ENCODE peak calls at places on chromosomes 5 and 9, in nine cellular contexts. One of them, this sample, is unnamed.

GRCh38 chr9:20981486-20981885 is 50.0 kb downstream of the HACD4 start:
- DNase-seq in A549: peak; percentile 11
- DNase-seq in breast epithelium: no peak
- DNase-seq in tibial nerve: no peak
- DNase-seq in mammary epithelial cell: no peak
- DNase-seq in iPS DF 6.9: no peak
- DNase-seq in uterus: no peak
- DNase-seq in esophagus squamous epithelium: no peak
- DNase-seq in upper lobe of right lung: no peak
- DNase-seq in this sample: no peak

GRCh38 chr9:97096793-97097192 is 57.9 kb upstream of the CTSV start:
- DNase-seq in A549: no peak
- DNase-seq in tibial nerve: no peak
- DNase-seq in upper lobe of right lung: no peak
- DNase-seq in esophagus squamous epithelium: no peak
- DNase-seq in mammary epithelial cell: no peak
- DNase-seq in iPS DF 6.9: no peak
- DNase-seq in breast epithelium: no peak
- DNase-seq in uterus: no peak
- DNase-seq in this sample: no peak

GRCh38 chr5:181133610-181134231 is 2.8 kb upstream of the OR2V1 start:
- DNase-seq in tibial nerve: peak; percentile 55
- DNase-seq in upper lobe of right lung: no peak
- DNase-seq in breast epithelium: no peak
- DNase-seq in mammary epithelial cell: peak; percentile 70
- DNase-seq in esophagus squamous epithelium: no peak
- DNase-seq in uterus: peak; percentile 37
- DNase-seq in A549: peak; percentile 82
- DNase-seq in iPS DF 6.9: no peak
- DNase-seq in this sample: no peak

GRCh38 chr9:135065804-135066203 is 21.7 kb upstream of the OLFM1 start:
- DNase-seq in A549: no peak
- DNase-seq in breast epithelium: no peak
- DNase-seq in mammary epithelial cell: no peak
- DNase-seq in uterus: no peak
- DNase-seq in esophagus squamous epithelium: no peak
- DNase-seq in upper lobe of right lung: peak; percentile 19
- DNase-seq in tibial nerve: no peak
- DNase-seq in iPS DF 6.9: no peak
- DNase-seq in this sample: no peak

GRCh38 chr5:150323092-150323491 is 20.4 kb upstream of the ARSI start:
- DNase-seq in mammary epithelial cell: no peak
- DNase-seq in breast epithelium: no peak
- DNase-seq in esophagus squamous epithelium: no peak
- DNase-seq in uterus: no peak
- DNase-seq in tibial nerve: no peak
- DNase-seq in A549: no peak
- DNase-seq in upper lobe of right lung: no peak
- DNase-seq in iPS DF 6.9: no peak
- DNase-seq in this sample: no peak

GRCh38 chr9:128823362-128823902 is 5.1 kb downstream of the ENDOG start:
- DNase-seq in uterus: no peak
- DNase-seq in upper lobe of right lung: no peak
- DNase-seq in A549: no peak
- DNase-seq in mammary epithelial cell: no peak
- DNase-seq in esophagus squamous epithelium: no peak
- DNase-seq in tibial nerve: no peak
- DNase-seq in breast epithelium: no peak
- DNase-seq in iPS DF 6.9: no peak
- DNase-seq in this sample: no peak

GRCh38 chr9:116484483-116484776 is 202.7 kb upstream of the TRIM32 start:
- DNase-seq in esophagus squamous epithelium: no peak
- DNase-seq in upper lobe of right lung: no peak
- DNase-seq in iPS DF 6.9: no peak
- DNase-seq in uterus: peak; percentile 31
- DNase-seq in tibial nerve: no peak
- DNase-seq in breast epithelium: no peak
- DNase-seq in A549: no peak
- DNase-seq in mammary epithelial cell: no peak
- DNase-seq in this sample: no peak

GRCh38 chr5:82497242-82497641 is 219.1 kb upstream of the RPS23 start:
- DNase-seq in breast epithelium: no peak
- DNase-seq in esophagus squamous epithelium: no peak
- DNase-seq in iPS DF 6.9: no peak
- DNase-seq in mammary epithelial cell: no peak
- DNase-seq in upper lobe of right lung: no peak
- DNase-seq in tibial nerve: no peak
- DNase-seq in A549: no peak
- DNase-seq in uterus: no peak
- DNase-seq in this sample: no peak

GRCh38 chr5:1004598-1005361 is 3.8 kb upstream of the NKD2 start:
- DNase-seq in iPS DF 6.9: no peak
- DNase-seq in A549: peak; percentile 76
- DNase-seq in tibial nerve: peak; percentile 44
- DNase-seq in upper lobe of right lung: peak; percentile 87
- DNase-seq in mammary epithelial cell: no peak
- DNase-seq in esophagus squamous epithelium: no peak
- DNase-seq in breast epithelium: peak; percentile 70
- DNase-seq in uterus: peak; percentile 58
- DNase-seq in this sample: peak; percentile 52

GRCh38 chr5:99639905-99640304 is 711.1 kb upstream of the CHD1 start:
- DNase-seq in uterus: no peak
- DNase-seq in breast epithelium: no peak
- DNase-seq in iPS DF 6.9: no peak
- DNase-seq in mammary epithelial cell: no peak
- DNase-seq in tibial nerve: no peak
- DNase-seq in A549: no peak
- DNase-seq in esophagus squamous epithelium: no peak
- DNase-seq in upper lobe of right lung: no peak
- DNase-seq in this sample: no peak

GRCh38 chr9:120723547-120723946 is 9.3 kb upstream of the MEGF9 start:
- DNase-seq in uterus: no peak
- DNase-seq in esophagus squamous epithelium: no peak
- DNase-seq in breast epithelium: no peak
- DNase-seq in upper lobe of right lung: no peak
- DNase-seq in A549: no peak
- DNase-seq in mammary epithelial cell: no peak
- DNase-seq in tibial nerve: no peak
- DNase-seq in iPS DF 6.9: no peak
- DNase-seq in this sample: no peak

DNA sequence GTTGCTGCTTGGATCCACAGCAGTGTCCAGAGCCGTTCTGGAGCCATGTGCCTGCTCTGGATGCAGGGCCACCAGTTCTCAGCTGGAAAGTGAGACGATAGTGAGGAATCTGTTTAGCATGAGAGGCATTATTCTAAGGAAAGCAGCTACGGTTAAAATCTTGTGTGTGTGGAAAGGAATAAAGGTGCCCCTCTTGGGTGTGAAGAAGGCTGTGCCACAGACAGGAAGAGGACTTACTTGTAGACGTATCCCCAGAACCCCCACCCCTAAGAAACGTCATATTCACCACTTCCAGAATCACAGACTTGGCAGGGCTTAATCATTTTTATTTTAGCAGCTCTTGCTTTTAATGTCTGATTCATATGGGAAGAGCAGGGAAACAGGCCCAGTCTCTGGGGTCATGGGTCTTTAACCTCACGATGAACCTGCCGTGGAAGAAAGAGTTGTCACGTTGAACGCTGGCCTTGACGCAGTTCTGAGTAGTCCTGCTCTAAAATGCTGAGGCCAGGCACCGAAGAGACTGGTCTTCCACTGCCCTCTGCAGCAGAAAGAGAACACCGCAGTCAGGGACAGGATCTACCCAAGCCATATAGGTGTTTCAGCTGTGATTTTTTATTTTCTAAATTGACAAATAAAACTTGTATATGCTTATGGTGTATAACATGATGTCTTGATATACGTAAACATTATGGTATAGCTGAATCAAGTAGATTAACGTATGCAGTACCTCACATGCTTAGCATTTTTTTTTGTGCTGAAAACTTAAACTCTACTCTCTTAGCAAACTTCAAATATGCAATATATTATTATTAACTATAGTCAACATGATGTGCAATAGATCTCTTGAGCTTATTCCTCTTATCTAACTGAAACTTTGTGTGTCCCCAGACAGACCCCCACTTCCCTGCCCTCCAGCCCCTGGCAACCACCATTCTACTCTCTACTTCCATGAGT is 38.8 kb downstream of the CARTPT start:
- DNase-seq in esophagus squamous epithelium: no peak
- DNase-seq in breast epithelium: peak; percentile 56
- DNase-seq in mammary epithelial cell: peak; percentile 54
- DNase-seq in iPS DF 6.9: peak; percentile 48
- DNase-seq in A549: peak; percentile 80
- DNase-seq in upper lobe of right lung: no peak
- DNase-seq in uterus: peak; percentile 30
- DNase-seq in tibial nerve: peak; percentile 18
- DNase-seq in this sample: no peak
- H3K4me3 ChIP-seq in esophagus squamous epithelium: peak overlapping the region; percentile 10
- H3K4me3 ChIP-seq in breast epithelium: peak overlapping the region; percentile 37
- H3K4me3 ChIP-seq in mammary epithelial cell: no peak overlapping the region
- H3K4me3 ChIP-seq in iPS DF 6.9: no peak overlapping the region
- H3K4me3 ChIP-seq in A549: peak overlapping the region; percentile 27
- H3K4me3 ChIP-seq in upper lobe of right lung: peak overlapping the region; percentile 4
- H3K4me3 ChIP-seq in uterus: no peak overlapping the region
- H3K4me3 ChIP-seq in tibial nerve: peak overlapping the region; percentile 28
- H3K4me3 ChIP-seq in this sample: no peak overlapping the region

GRCh38 chr5:157107508-157107907 is 1.3 kb downstream of the HAVCR2 start:
- DNase-seq in esophagus squamous epithelium: no peak
- DNase-seq in breast epithelium: no peak
- DNase-seq in tibial nerve: no peak
- DNase-seq in uterus: no peak
- DNase-seq in upper lobe of right lung: no peak
- DNase-seq in mammary epithelial cell: no peak
- DNase-seq in iPS DF 6.9: no peak
- DNase-seq in A549: no peak
- DNase-seq in this sample: no peak
- H3K27ac ChIP-seq in esophagus squamous epithelium: no peak overlapping the region
- H3K27ac ChIP-seq in breast epithelium: no peak overlapping the region
- H3K27ac ChIP-seq in tibial nerve: no peak overlapping the region
- H3K27ac ChIP-seq in uterus: no peak overlapping the region
- H3K27ac ChIP-seq in upper lobe of right lung: peak overlapping the region; percentile 31
- H3K27ac ChIP-seq in mammary epithelial cell: no peak overlapping the region
- H3K27ac ChIP-seq in iPS DF 6.9: no peak overlapping the region
- H3K27ac ChIP-seq in A549: no peak overlapping the region
- H3K27ac ChIP-seq in this sample: no peak overlapping the region

DNA sequence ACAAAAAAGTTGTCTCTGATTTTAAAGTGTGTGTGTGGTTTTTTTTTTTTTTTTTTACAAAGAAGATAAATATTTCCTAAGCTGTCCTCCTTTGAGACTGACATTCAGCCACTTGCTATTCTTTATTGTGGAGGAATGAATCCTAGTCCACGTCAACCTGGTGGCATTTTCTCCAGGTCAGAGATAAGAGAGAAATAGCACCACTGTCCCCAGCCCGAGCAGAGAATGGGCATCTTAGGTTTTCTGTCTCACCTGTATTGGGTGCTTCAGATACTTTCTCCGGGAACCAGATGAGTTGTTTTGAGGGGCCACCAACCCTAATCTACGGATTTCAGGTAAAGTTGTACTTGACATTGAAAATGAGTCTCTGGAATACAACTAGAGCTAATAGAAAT is 1.4 kb downstream of the ITGA2 start:
- DNase-seq in mammary epithelial cell: no peak
- DNase-seq in A549: no peak
- DNase-seq in tibial nerve: no peak
- DNase-seq in uterus: no peak
- DNase-seq in iPS DF 6.9: no peak
- DNase-seq in upper lobe of right lung: no peak
- DNase-seq in breast epithelium: no peak
- DNase-seq in esophagus squamous epithelium: no peak
- DNase-seq in this sample: no peak
- H3K4me3 ChIP-seq in mammary epithelial cell: peak overlapping the region; percentile 88
- H3K4me3 ChIP-seq in A549: peak overlapping the region; percentile 75
- H3K4me3 ChIP-seq in tibial nerve: peak overlapping the region; percentile 77
- H3K4me3 ChIP-seq in uterus: no peak overlapping the region
- H3K4me3 ChIP-seq in iPS DF 6.9: no peak overlapping the region
- H3K4me3 ChIP-seq in upper lobe of right lung: peak overlapping the region; percentile 69
- H3K4me3 ChIP-seq in breast epithelium: peak overlapping the region; percentile 90
- H3K4me3 ChIP-seq in esophagus squamous epithelium: peak overlapping the region; percentile 76
- H3K4me3 ChIP-seq in this sample: no peak overlapping the region

DNA sequence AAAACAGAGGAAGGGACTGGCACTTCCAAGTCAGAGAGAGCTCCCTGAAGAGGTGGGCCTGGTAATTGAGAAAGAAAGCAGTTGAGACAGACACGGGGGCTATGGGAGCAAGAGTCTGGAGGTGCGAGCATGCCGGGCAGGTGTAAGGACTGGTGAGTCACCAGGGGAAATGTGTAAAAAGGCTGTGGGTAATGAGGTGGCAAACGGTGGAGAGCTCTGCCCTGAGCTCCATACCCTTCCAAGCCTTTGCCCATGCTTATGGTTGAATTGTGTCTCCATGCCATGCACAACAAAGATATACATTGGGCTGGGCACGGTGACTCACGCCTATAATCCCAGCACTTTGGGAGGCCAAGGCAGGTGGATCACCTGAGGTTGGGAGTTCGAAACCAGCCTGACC is 18.0 kb upstream of the JADE2 start:
- DNase-seq in mammary epithelial cell: no peak
- DNase-seq in tibial nerve: no peak
- DNase-seq in upper lobe of right lung: no peak
- DNase-seq in breast epithelium: no peak
- DNase-seq in uterus: no peak
- DNase-seq in A549: no peak
- DNase-seq in iPS DF 6.9: no peak
- DNase-seq in esophagus squamous epithelium: no peak
- DNase-seq in this sample: no peak
- H3K27ac ChIP-seq in mammary epithelial cell: no peak overlapping the region
- H3K27ac ChIP-seq in tibial nerve: peak overlapping the region; percentile 52
- H3K27ac ChIP-seq in upper lobe of right lung: no peak overlapping the region
- H3K27ac ChIP-seq in breast epithelium: peak overlapping the region; percentile 66
- H3K27ac ChIP-seq in uterus: no peak overlapping the region
- H3K27ac ChIP-seq in A549: peak overlapping the region; percentile 94
- H3K27ac ChIP-seq in iPS DF 6.9: no peak overlapping the region
- H3K27ac ChIP-seq in esophagus squamous epithelium: no peak overlapping the region
- H3K27ac ChIP-seq in this sample: no peak overlapping the region

DNA sequence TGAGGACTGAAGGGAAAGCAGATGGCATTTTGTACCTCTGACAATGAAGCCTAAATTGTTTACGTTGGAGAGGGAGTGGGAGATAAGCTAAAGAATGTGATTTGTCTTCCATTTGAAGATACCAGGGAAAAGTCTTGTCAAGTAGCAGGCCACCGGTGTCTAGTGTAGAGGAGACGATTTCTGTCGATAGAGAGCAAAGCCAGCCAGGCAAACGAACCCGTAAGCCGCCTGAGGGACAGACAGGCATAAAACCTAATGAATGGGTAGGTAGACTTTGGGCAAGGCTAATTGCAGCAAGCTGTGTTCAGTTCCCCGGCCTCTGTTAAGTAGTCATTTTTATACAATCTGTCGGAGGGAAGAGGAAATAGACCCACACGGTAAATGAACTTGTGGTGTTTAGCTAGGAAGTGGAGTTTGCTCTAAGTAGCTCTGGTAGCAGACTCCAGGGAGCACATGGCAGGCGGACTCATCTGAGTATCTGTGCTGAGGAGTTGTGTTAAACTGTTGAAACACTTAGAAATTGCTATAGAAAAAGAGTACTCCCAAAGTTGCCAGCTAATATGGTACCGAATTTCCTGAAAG is 28.8 kb downstream of the SMARCA2 start:
- DNase-seq in upper lobe of right lung: no peak
- DNase-seq in uterus: no peak
- DNase-seq in breast epithelium: no peak
- DNase-seq in A549: no peak
- DNase-seq in esophagus squamous epithelium: no peak
- DNase-seq in tibial nerve: no peak
- DNase-seq in iPS DF 6.9: no peak
- DNase-seq in mammary epithelial cell: no peak
- DNase-seq in this sample: no peak
- H3K4me3 ChIP-seq in upper lobe of right lung: no peak overlapping the region
- H3K4me3 ChIP-seq in uterus: no peak overlapping the region
- H3K4me3 ChIP-seq in breast epithelium: no peak overlapping the region
- H3K4me3 ChIP-seq in A549: no peak overlapping the region
- H3K4me3 ChIP-seq in esophagus squamous epithelium: no peak overlapping the region
- H3K4me3 ChIP-seq in tibial nerve: no peak overlapping the region
- H3K4me3 ChIP-seq in iPS DF 6.9: no peak overlapping the region
- H3K4me3 ChIP-seq in mammary epithelial cell: no peak overlapping the region
- H3K4me3 ChIP-seq in this sample: no peak overlapping the region